ENCODE peak calls at places on chromosomes 12 and 14, in four cellular contexts. One of them, this sample, is unnamed.

GRCh38 chr14:96265387-96265786 is 9.4 kb downstream of the BDKRB1 start:
- DNase-seq in EH: no peak
- DNase-seq in stimulated activated CD4-positive, alpha-beta T cell treated with anti-CD3 and anti-CD28 coated beads, Interleukin-4, amount 100 ng/mL, for 24 hours: no peak
- DNase-seq in GM23248: no peak
- DNase-seq in this sample: no peak

GRCh38 chr12:21656931-21657335 is 709 bp downstream of the LDHB start:
- DNase-seq in EH: peak; percentile 60
- DNase-seq in stimulated activated CD4-positive, alpha-beta T cell treated with anti-CD3 and anti-CD28 coated beads, Interleukin-4, amount 100 ng/mL, for 24 hours: peak; percentile 57
- DNase-seq in GM23248: peak; percentile 75
- DNase-seq in this sample: peak; percentile 53

GRCh38 chr12:9364224-9365176 is 156.3 kb upstream of the PZP start:
- DNase-seq in EH: peak; percentile 54
- DNase-seq in stimulated activated CD4-positive, alpha-beta T cell treated with anti-CD3 and anti-CD28 coated beads, Interleukin-4, amount 100 ng/mL, for 24 hours: peak; percentile 36
- DNase-seq in GM23248: peak; percentile 84
- DNase-seq in this sample: peak; percentile 26

GRCh38 chr14:104542871-104543830 is 36.4 kb upstream of the C14orf180 start:
- DNase-seq in EH: no peak
- DNase-seq in stimulated activated CD4-positive, alpha-beta T cell treated with anti-CD3 and anti-CD28 coated beads, Interleukin-4, amount 100 ng/mL, for 24 hours: no peak
- DNase-seq in GM23248: no peak
- DNase-seq in this sample: no peak

GRCh38 chr12:100845095-100845494 is 50.5 kb downstream of the ANO4 start:
- DNase-seq in EH: no peak
- DNase-seq in stimulated activated CD4-positive, alpha-beta T cell treated with anti-CD3 and anti-CD28 coated beads, Interleukin-4, amount 100 ng/mL, for 24 hours: no peak
- DNase-seq in GM23248: peak; percentile 27
- DNase-seq in this sample: no peak

GRCh38 chr12:99822273-99822672 is 162.5 kb downstream of the ANKS1B start:
- DNase-seq in EH: no peak
- DNase-seq in stimulated activated CD4-positive, alpha-beta T cell treated with anti-CD3 and anti-CD28 coated beads, Interleukin-4, amount 100 ng/mL, for 24 hours: no peak
- DNase-seq in GM23248: no peak
- DNase-seq in this sample: no peak

GRCh38 chr14:39884091-39884490 is 451.9 kb upstream of the FBXO33 start:
- DNase-seq in EH: no peak
- DNase-seq in stimulated activated CD4-positive, alpha-beta T cell treated with anti-CD3 and anti-CD28 coated beads, Interleukin-4, amount 100 ng/mL, for 24 hours: no peak
- DNase-seq in GM23248: no peak
- DNase-seq in this sample: no peak

GRCh38 chr12:38175538-38175937 is 141.0 kb upstream of the ALG10B start:
- DNase-seq in EH: no peak
- DNase-seq in stimulated activated CD4-positive, alpha-beta T cell treated with anti-CD3 and anti-CD28 coated beads, Interleukin-4, amount 100 ng/mL, for 24 hours: no peak
- DNase-seq in GM23248: no peak
- DNase-seq in this sample: no peak

GRCh38 chr12:31089072-31089471 is 15.4 kb downstream of the DDX11 start:
- DNase-seq in EH: no peak
- DNase-seq in stimulated activated CD4-positive, alpha-beta T cell treated with anti-CD3 and anti-CD28 coated beads, Interleukin-4, amount 100 ng/mL, for 24 hours: no peak
- DNase-seq in GM23248: no peak
- DNase-seq in this sample: no peak

GRCh38 chr12:91361864-91362263 is 179.2 kb upstream of the DCN start:
- DNase-seq in EH: peak; percentile 42
- DNase-seq in stimulated activated CD4-positive, alpha-beta T cell treated with anti-CD3 and anti-CD28 coated beads, Interleukin-4, amount 100 ng/mL, for 24 hours: no peak
- DNase-seq in GM23248: peak; percentile 66
- DNase-seq in this sample: peak; percentile 76

GRCh38 chr14:104223810-104224515 is 85.6 kb downstream of the KIF26A start:
- DNase-seq in EH: no peak
- DNase-seq in stimulated activated CD4-positive, alpha-beta T cell treated with anti-CD3 and anti-CD28 coated beads, Interleukin-4, amount 100 ng/mL, for 24 hours: no peak
- DNase-seq in GM23248: no peak
- DNase-seq in this sample: no peak

GRCh38 chr12:16796168-16796567 is 190.2 kb upstream of the LMO3 start:
- DNase-seq in EH: no peak
- DNase-seq in stimulated activated CD4-positive, alpha-beta T cell treated with anti-CD3 and anti-CD28 coated beads, Interleukin-4, amount 100 ng/mL, for 24 hours: no peak
- DNase-seq in GM23248: no peak
- DNase-seq in this sample: no peak

GRCh38 chr12:5499566-5500325 is 67.8 kb downstream of the NTF3 start:
- DNase-seq in EH: peak; percentile 82
- DNase-seq in stimulated activated CD4-positive, alpha-beta T cell treated with anti-CD3 and anti-CD28 coated beads, Interleukin-4, amount 100 ng/mL, for 24 hours: no peak
- DNase-seq in GM23248: peak; percentile 63
- DNase-seq in this sample: no peak

GRCh38 chr14:97916100-97916499 is 1118.9 kb downstream of the VRK1 start:
- DNase-seq in EH: no peak
- DNase-seq in stimulated activated CD4-positive, alpha-beta T cell treated with anti-CD3 and anti-CD28 coated beads, Interleukin-4, amount 100 ng/mL, for 24 hours: no peak
- DNase-seq in GM23248: no peak
- DNase-seq in this sample: no peak

This sample was measured in cardiac fibroblast.